ENCODE peak calls at places on chromosome 1, in four cellular contexts. One of them, this sample, is unnamed.

GRCh38 chr1:12434174-12434573 is 183.8 kb downstream of the DHRS3 start:
- DNase-seq in HEK293T: no peak
- DNase-seq in brain microvascular endothelial cell: peak
- DNase-seq in pulmonary artery endothelial cell: no peak
- DNase-seq in this sample: no peak

GRCh38 chr1:147389532-147390184 is 147.2 kb downstream of the CHD1L start:
- DNase-seq in HEK293T: peak
- DNase-seq in brain microvascular endothelial cell: peak
- DNase-seq in pulmonary artery endothelial cell: peak
- DNase-seq in this sample: peak

GRCh38 chr1:195005338-195005737 is 1602.9 kb downstream of the KCNT2 start:
- DNase-seq in HEK293T: no peak
- DNase-seq in brain microvascular endothelial cell: no peak
- DNase-seq in pulmonary artery endothelial cell: no peak
- DNase-seq in this sample: no peak

GRCh38 chr1:41870076-41870562 is 48.6 kb downstream of the HIVEP3 start:
- DNase-seq in HEK293T: no peak
- DNase-seq in brain microvascular endothelial cell: peak
- DNase-seq in pulmonary artery endothelial cell: peak
- DNase-seq in this sample: no peak

GRCh38 chr1:223747838-223748335 is 35.5 kb downstream of the CAPN2 start:
- DNase-seq in HEK293T: no peak
- DNase-seq in brain microvascular endothelial cell: no peak
- DNase-seq in pulmonary artery endothelial cell: no peak
- DNase-seq in this sample: no peak

GRCh38 chr1:48030696-48031365 is 33.6 kb upstream of the TRABD2B start:
- DNase-seq in HEK293T: no peak
- DNase-seq in brain microvascular endothelial cell: no peak
- DNase-seq in pulmonary artery endothelial cell: no peak
- DNase-seq in this sample: no peak

GRCh38 chr1:29502225-29502755 is 266.0 kb downstream of the PTPRU start:
- DNase-seq in HEK293T: no peak
- DNase-seq in brain microvascular endothelial cell: no peak
- DNase-seq in pulmonary artery endothelial cell: no peak
- DNase-seq in this sample: no peak

GRCh38 chr1:241703001-241703400 is 50.9 kb downstream of the WDR64 start:
- DNase-seq in HEK293T: no peak
- DNase-seq in brain microvascular endothelial cell: no peak
- DNase-seq in pulmonary artery endothelial cell: no peak
- DNase-seq in this sample: no peak

GRCh38 chr1:15808955-15809354 is 1.5 kb upstream of the UQCRHL start:
- DNase-seq in HEK293T: no peak
- DNase-seq in brain microvascular endothelial cell: no peak
- DNase-seq in pulmonary artery endothelial cell: no peak
- DNase-seq in this sample: no peak

GRCh38 chr1:211579434-211580302 is 707 bp upstream of the SLC30A1 start:
- DNase-seq in HEK293T: peak
- DNase-seq in brain microvascular endothelial cell: no peak
- DNase-seq in pulmonary artery endothelial cell: no peak
- DNase-seq in this sample: peak

GRCh38 chr1:39877231-39877778 is 6.0 kb downstream of the TRIT1 start:
- DNase-seq in HEK293T: no peak
- DNase-seq in brain microvascular endothelial cell: no peak
- DNase-seq in pulmonary artery endothelial cell: no peak
- DNase-seq in this sample: no peak

GRCh38 chr1:77680173-77680572 is 2.3 kb downstream of the ZZZ3 start:
- DNase-seq in HEK293T: no peak
- DNase-seq in brain microvascular endothelial cell: no peak
- DNase-seq in pulmonary artery endothelial cell: no peak
- DNase-seq in this sample: no peak

GRCh38 chr1:213934642-213935041 is 53.1 kb upstream of the PROX1 start:
- DNase-seq in HEK293T: no peak
- DNase-seq in brain microvascular endothelial cell: no peak
- DNase-seq in pulmonary artery endothelial cell: no peak
- DNase-seq in this sample: no peak